ENCODE peak calls at places on chromosomes 2 and 18, in six cellular contexts. Y is Calu3, R is choroid plexus epithelial cell, Q is IMR-90, V is GM13976, F is upper lobe of right lung. U is an unnamed sample.

GRCh38 chr2:9212010-9212638 is 5.5 kb downstream of the ASAP2 start:
- DNase-seq in R (no peak), Q (no peak), F (no peak), V (no peak), Y (peak; percentile 37), U (no peak)

GRCh38 chr2:118049140-118050128 is 35.6 kb upstream of the CCDC93 start:
- DNase-seq in R (no peak), V (no peak), Q (no peak), F (no peak), Y (no peak), U (peak; percentile 13)

GRCh38 chr2:124699001-124699565 is 674.0 kb downstream of the CNTNAP5 start:
- DNase-seq in Q (peak; percentile 5), Y (no peak), R (no peak), V (no peak), F (no peak), U (no peak)

GRCh38 chr18:39660141-39660540 is 2094.5 kb upstream of the CELF4 start:
- DNase-seq in F (no peak), V (no peak), R (peak; percentile 58), Q (peak; percentile 26), Y (no peak), U (no peak)

GRCh38 chr2:189549440-189549832 is 31.1 kb downstream of the SLC40A1 start:
- DNase-seq in Q (peak; percentile 68), V (no peak), Y (no peak), R (peak; percentile 83), F (no peak), U (no peak)

GRCh38 chr2:61253136-61253535 is 91.1 kb downstream of the C2orf74 start:
- DNase-seq in R (no peak), F (no peak), V (no peak), Y (no peak), Q (peak; percentile 33), U (no peak)

GRCh38 chr2:172249986-172250385 is 147.3 kb upstream of the DLX2 start:
- DNase-seq in Q (peak; percentile 89), Y (no peak), V (no peak), R (peak; percentile 60), F (no peak), U (no peak)

GRCh38 chr2:75199428-75200011 is at the start of gene TACR1:
- DNase-seq in Y (peak; percentile 61), V (peak; percentile 82), F (peak; percentile 79), Q (peak; percentile 73), R (peak; percentile 64), U (peak; percentile 68)

GRCh38 chr2:209763106-209763505 is 8.5 kb upstream of the UNC80 start:
- DNase-seq in F (no peak), Q (no peak), R (no peak), Y (no peak), V (no peak), U (no peak)

GRCh38 chr2:168614291-168615018 is 158.4 kb downstream of the CERS6 start:
- DNase-seq in R (no peak), V (no peak), F (no peak), Y (no peak), Q (no peak), U (peak; percentile 33)

GRCh38 chr2:37880546-37880945 is 44.5 kb upstream of the RMDN2 start:
- DNase-seq in F (no peak), R (no peak), Y (no peak), V (no peak), Q (no peak), U (peak; percentile 14)
- TF ChIP-seq CTCF in F (no peak), R (peak; percentile 3), Y (no peak), V (no peak), Q (no peak), U (no peak)

GRCh38 chr2:69716555-69717120 is 25.3 kb upstream of the ANXA4 start:
- DNase-seq in Q (peak; percentile 71), Y (no peak), V (no peak), F (no peak), R (peak; percentile 33), U (no peak)
- TF ChIP-seq CTCF in Q (peak; percentile 10), Y (no peak), V (no peak), F (no peak), R (no peak), U (no peak)

DNA sequence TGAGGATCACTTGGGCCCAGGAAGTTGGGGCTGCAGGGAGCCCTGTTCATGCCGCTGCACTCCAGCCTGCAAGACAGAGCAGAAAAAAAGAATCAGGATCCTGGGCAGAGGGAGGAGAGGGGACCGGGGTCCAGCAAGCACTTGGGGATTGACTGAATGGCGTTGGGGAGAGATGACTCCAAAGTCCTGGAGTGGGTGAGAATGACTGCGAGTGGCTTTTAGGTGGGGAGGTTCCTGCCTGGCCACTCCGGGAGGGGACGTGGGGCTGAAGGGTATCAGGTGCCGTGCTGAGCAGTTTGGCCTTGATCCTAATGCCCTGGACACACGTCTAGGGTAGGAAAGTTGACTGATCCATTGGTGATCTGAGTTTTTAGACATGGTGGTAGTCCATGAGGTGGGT is 3.5 kb upstream of the NFATC1 start:
- DNase-seq in Y (no peak), Q (no peak), F (no peak), R (no peak), V (no peak), U (no peak)
- TF ChIP-seq CTCF in Y (no peak), Q (no peak), F (no peak), R (no peak), V (no peak), U (no peak)

GRCh38 chr18:74819433-74820059 is 221.9 kb downstream of the ZNF407 start:
- DNase-seq in Y (peak; percentile 17), Q (no peak), F (no peak), V (peak; percentile 13), R (peak; percentile 32), U (peak; percentile 26)
- TF ChIP-seq CTCF in Y (peak; percentile 69), Q (peak; percentile 26), F (peak; percentile 26), V (peak; percentile 15), R (peak; percentile 67), U (peak; percentile 25)

DNA sequence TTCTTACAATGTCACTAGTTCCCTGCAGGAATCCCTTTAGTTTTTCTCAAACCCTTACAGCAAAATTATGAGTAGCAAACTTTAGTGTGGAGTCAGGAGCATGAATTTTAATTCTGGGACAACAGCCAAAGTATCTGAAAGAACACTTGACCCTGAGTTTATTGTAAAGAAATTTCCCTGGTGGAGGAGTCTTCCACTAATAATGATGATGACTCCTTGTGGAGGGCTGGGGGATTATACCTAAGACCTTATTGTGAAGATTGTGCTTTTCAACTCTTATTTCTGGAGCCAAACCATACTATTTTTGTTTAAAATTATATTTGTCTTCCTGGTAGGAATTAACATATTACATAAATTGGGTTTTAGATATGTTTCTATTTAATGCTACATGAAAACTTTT is 217.0 kb downstream of the MYO3B start:
- DNase-seq in Y (no peak), R (peak; percentile 17), F (no peak), V (no peak), Q (no peak), U (no peak)
- TF ChIP-seq CTCF in Y (no peak), R (no peak), F (no peak), V (no peak), Q (no peak), U (peak; percentile 27)

GRCh38 chr18:34821669-34822210 is 111.6 kb downstream of the DTNA start:
- DNase-seq in Y (no peak), V (no peak), F (no peak), R (peak; percentile 28), Q (peak; percentile 70), U (no peak)
- TF ChIP-seq CTCF in Y (peak; percentile 22), V (no peak), F (no peak), R (peak; percentile 37), Q (no peak), U (no peak)

GRCh38 chr2:126527836-126528490 is 128.0 kb upstream of the GYPC start:
- DNase-seq in Q (peak; percentile 58), R (peak; percentile 88), Y (peak; percentile 19), V (peak; percentile 45), F (no peak), U (peak; percentile 87)
- TF ChIP-seq CTCF in Q (peak; percentile 62), R (peak; percentile 90), Y (no peak), V (peak; percentile 51), F (peak; percentile 58), U (peak; percentile 64)

DNA sequence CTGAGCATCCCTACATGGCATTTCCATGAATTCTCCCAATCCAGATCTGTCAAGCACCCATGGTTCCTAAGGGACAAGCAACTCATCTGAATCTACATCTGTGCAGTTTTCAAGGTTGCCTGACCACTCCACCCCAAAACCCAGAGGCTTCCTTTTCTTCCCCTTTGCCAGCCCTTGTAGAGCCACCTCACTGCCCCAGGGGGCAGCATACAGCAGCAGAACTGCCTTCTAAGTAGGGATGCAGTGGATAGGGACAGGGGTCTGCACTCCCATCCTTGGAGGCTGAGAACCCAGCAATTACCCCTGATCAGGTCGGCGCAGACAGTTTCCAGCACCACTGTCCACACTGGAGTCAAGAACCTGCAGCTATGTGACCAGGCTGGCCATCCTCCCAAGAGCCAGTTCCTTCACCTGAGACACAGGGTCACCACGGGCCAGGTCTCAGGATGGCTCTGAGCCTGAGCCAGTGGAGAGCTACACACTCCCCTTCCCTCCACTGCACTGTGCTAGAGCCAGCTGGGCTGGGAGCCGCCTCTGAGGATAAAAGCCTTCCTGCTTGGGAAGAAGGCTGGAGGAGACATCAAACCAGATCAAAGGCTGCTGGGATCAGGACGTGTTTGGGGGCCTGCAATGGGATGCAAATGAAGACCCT is 283.1 kb downstream of the CELF4 start:
- DNase-seq in R (no peak), F (no peak), V (no peak), Y (peak; percentile 26), Q (no peak), U (no peak)
- TF ChIP-seq CTCF in R (peak; percentile 51), F (peak; percentile 14), V (no peak), Y (peak; percentile 65), Q (peak; percentile 21), U (peak; percentile 12)

DNA sequence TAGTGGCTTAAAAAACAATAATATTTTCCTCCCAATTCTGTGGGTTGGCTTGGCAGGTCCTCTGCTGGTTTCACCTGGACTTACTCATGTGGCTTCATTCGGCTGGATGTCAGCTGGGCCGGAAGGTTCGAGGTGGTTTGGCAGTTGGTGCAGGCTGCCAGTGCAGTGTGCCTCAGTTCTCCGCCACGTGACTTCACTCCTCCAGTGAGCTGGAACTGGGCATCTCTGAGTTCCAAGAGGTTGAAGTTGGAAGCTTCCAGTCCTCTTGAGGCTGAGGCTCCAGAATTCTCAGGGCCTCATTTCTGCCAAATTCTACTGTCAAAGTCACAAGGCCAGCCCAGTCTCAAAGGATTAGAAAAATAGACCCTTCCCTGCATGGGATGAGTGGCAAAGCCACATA is 83.4 kb upstream of the B3GNT7 start:
- DNase-seq in Q (no peak), R (no peak), Y (no peak), V (no peak), F (no peak), U (no peak)
- TF ChIP-seq CTCF in Q (no peak), R (no peak), Y (no peak), V (no peak), F (no peak), U (no peak)

U was measured in activated CD8-positive, alpha-beta T cell treated with anti-CD3 and anti-CD28 coated beads for 36 hours.